ENCODE peak calls at places on chromosomes 11 and 22, in six cellular contexts. P is tibial artery; N is activated CD4-positive, CD25-positive, alpha-beta regulatory T cell; G is DMS153; B is GDM1; M is H4. V is an unnamed sample.

GRCh38 chr11:65003282-65003681 is 6.5 kb upstream of the BATF2 start:
- DNase-seq in M (no peak), P (no peak), B (no peak), N (no peak), G (no peak), V (no peak)

GRCh38 chr11:123478352-123478986 is 48.4 kb downstream of the GRAMD1B start:
- DNase-seq in B (peak; percentile 17), M (peak; percentile 77), P (no peak), N (no peak), G (peak; percentile 66), V (no peak)

GRCh38 chr11:67283490-67283963 is 5.6 kb upstream of the ANKRD13D start:
- DNase-seq in N (no peak), P (no peak), M (no peak), G (no peak), B (no peak), V (no peak)

GRCh38 chr11:129705341-129705740 is 110.3 kb upstream of the TMEM45B start:
- DNase-seq in P (no peak), B (no peak), M (no peak), N (no peak), G (no peak), V (no peak)

GRCh38 chr11:117931971-117932370 is 2.8 kb upstream of the TMPRSS13 start:
- DNase-seq in G (no peak), B (no peak), P (no peak), N (no peak), M (no peak), V (no peak)

GRCh38 chr22:48796295-48797015 is 1031.2 kb downstream of the BRD1 start:
- DNase-seq in G (no peak), B (no peak), N (no peak), M (no peak), P (no peak), V (no peak)

GRCh38 chr11:118411523-118411922 is 10.1 kb downstream of the ATP5MG start:
- DNase-seq in N (no peak), B (no peak), P (no peak), G (no peak), M (no peak), V (no peak)

GRCh38 chr22:25837288-25837900 is 95.4 kb downstream of the MYO18B start:
- DNase-seq in M (no peak), N (no peak), G (no peak), B (no peak), P (no peak), V (no peak)

GRCh38 chr11:94854770-94855633 is 86.8 kb downstream of the AMOTL1 start:
- DNase-seq in B (no peak), N (no peak), P (no peak), M (no peak), G (no peak), V (no peak)

GRCh38 chr22:38086001-38086845 is 2.2 kb upstream of the SLC16A8 start:
- DNase-seq in P (no peak), N (no peak), M (no peak), B (no peak), G (no peak), V (no peak)

GRCh38 chr11:130601141-130601540 is 152.7 kb downstream of the ADAMTS15 start:
- DNase-seq in P (peak; percentile 83), N (no peak), B (no peak), G (no peak), M (peak; percentile 67), V (peak; percentile 95)

GRCh38 chr11:48001438-48002021 is 21.2 kb downstream of the PTPRJ start:
- DNase-seq in G (no peak), B (no peak), P (no peak), M (no peak), N (peak; percentile 35), V (no peak)

GRCh38 chr11:26849009-26849408 is 127.1 kb upstream of the SLC5A12 start:
- DNase-seq in P (peak; percentile 71), G (no peak), N (no peak), M (no peak), B (no peak), V (no peak)

GRCh38 chr11:122235615-122236014 is 119.6 kb upstream of the BLID start:
- DNase-seq in B (no peak), N (no peak), M (peak; percentile 95), G (peak; percentile 46), P (no peak), V (peak; percentile 93)

GRCh38 chr22:48488611-48489456 is 1338.8 kb downstream of the BRD1 start:
- DNase-seq in P (no peak), N (no peak), M (no peak), B (no peak), G (no peak), V (no peak)

GRCh38 chr22:28896611-28897010 is 13.2 kb downstream of the ZNRF3 start:
- DNase-seq in N (no peak), M (no peak), G (no peak), P (no peak), B (peak; percentile 25), V (no peak)

GRCh38 chr11:70116386-70117077 is 38.4 kb downstream of the ANO1 start:
- DNase-seq in G (no peak), B (no peak), P (no peak), N (no peak), M (no peak), V (no peak)

GRCh38 chr22:31125521-31126117 is 2.9 kb downstream of the INPP5J start:
- DNase-seq in P (no peak), B (no peak), M (no peak), G (no peak), N (no peak), V (no peak)

GRCh38 chr11:68855205-68855978 is 13.7 kb upstream of the CPT1A start:
- DNase-seq in G (no peak), M (no peak), B (no peak), N (no peak), P (peak; percentile 58), V (no peak)

GRCh38 chr11:73072935-73073481 is 69.1 kb downstream of the FCHSD2 start:
- DNase-seq in M (peak; percentile 15), G (peak; percentile 12), B (no peak), N (no peak), P (no peak), V (no peak)

GRCh38 chr22:29268511-29269229 is 602 bp downstream of the EWSR1 start:
- DNase-seq in M (no peak), B (no peak), G (no peak), N (no peak), P (peak; percentile 60), V (no peak)

GRCh38 chr11:114285599-114285998 is 10.6 kb upstream of the NNMT start:
- DNase-seq in M (no peak), P (peak; percentile 55), N (no peak), B (no peak), G (no peak), V (no peak)

GRCh38 chr11:64762916-64763803 is 3.4 kb upstream of the PYGM start:
- DNase-seq in G (no peak), B (peak; percentile 29), P (peak; percentile 19), M (peak; percentile 47), N (no peak), V (no peak)

GRCh38 chr11:26186389-26186788 is 145.5 kb upstream of the ANO3 start:
- DNase-seq in G (no peak), N (no peak), B (no peak), M (no peak), P (no peak), V (no peak)

GRCh38 chr11:66277475-66278391 is at the start of gene CNIH2:
- DNase-seq in N (no peak), G (no peak), M (no peak), B (peak; percentile 8), P (no peak), V (no peak)

GRCh38 chr11:132055296-132055695 is 684.9 kb downstream of the NTM start:
- DNase-seq in N (no peak), B (no peak), M (peak; percentile 59), P (no peak), G (peak; percentile 39), V (no peak)

GRCh38 chr11:8775341-8776133 is 92.9 kb downstream of the RPL27A start:
- DNase-seq in M (no peak), P (no peak), N (no peak), B (no peak), G (no peak), V (no peak)

GRCh38 chr22:32701021-32701420 is 100.5 kb upstream of the TIMP3 start:
- DNase-seq in N (no peak), P (no peak), G (no peak), M (no peak), B (no peak), V (no peak)